ENCODE peak calls at places on chromosomes 3 and 15, in four cellular contexts. R is MM.1S, J is epithelial cell of proximal tubule, U is endothelial cell of umbilical vein. W is an unnamed sample.

GRCh38 chr3:141656771-141657170 is 81.3 kb upstream of the RNF7 start:
- DNase-seq in R (no peak), J (no peak), U (no peak), W (no peak)

GRCh38 chr3:39291903-39292329 is 12.1 kb upstream of the CX3CR1 start:
- DNase-seq in R (peak), J (no peak), U (peak), W (peak)

GRCh38 chr15:78242128-78242527 is 7.8 kb upstream of the ACSBG1 start:
- DNase-seq in R (no peak), J (no peak), U (peak), W (no peak)

GRCh38 chr3:111076732-111077131 is 5.1 kb downstream of the NECTIN3 start:
- DNase-seq in R (no peak), J (no peak), U (no peak), W (no peak)

GRCh38 chr3:46953265-46954010 is 23.1 kb downstream of the CCDC12 start:
- DNase-seq in R (no peak), J (no peak), U (no peak), W (no peak)

GRCh38 chr3:151553873-151554272 is 93.0 kb upstream of the IGSF10 start:
- DNase-seq in R (no peak), J (no peak), U (no peak), W (no peak)

GRCh38 chr15:94306700-94307650 is 75.6 kb downstream of the MCTP2 start:
- DNase-seq in R (no peak), J (peak), U (no peak), W (peak)

GRCh38 chr15:59294574-59294960 is 78.1 kb downstream of the MYO1E start:
- DNase-seq in R (no peak), J (no peak), U (no peak), W (no peak)

GRCh38 chr3:133775309-133775708 is 29.1 kb downstream of the TF start:
- DNase-seq in R (no peak), J (no peak), U (no peak), W (no peak)

GRCh38 chr3:155912574-155913190 is 42.2 kb downstream of the GMPS start:
- DNase-seq in R (no peak), J (no peak), U (no peak), W (no peak)

GRCh38 chr3:127485396-127486170 is 105.0 kb downstream of the TPRA1 start:
- DNase-seq in R (no peak), J (no peak), U (no peak), W (no peak)

GRCh38 chr3:43413676-43414368 is 127.5 kb downstream of the SNRK start:
- DNase-seq in R (no peak), J (no peak), U (peak), W (no peak)

GRCh38 chr3:146446026-146446425 is 23.3 kb downstream of the PLSCR2 start:
- DNase-seq in R (no peak), J (no peak), U (no peak), W (no peak)

GRCh38 chr3:172595648-172596393 is 72.6 kb upstream of the TNFSF10 start:
- DNase-seq in R (peak), J (peak), U (peak), W (peak)

GRCh38 chr3:5186854-5187151 is 704 bp upstream of the EDEM1 start:
- DNase-seq in R (no peak), J (no peak), U (no peak), W (no peak)

GRCh38 chr3:156160653-156161052 is 40.3 kb downstream of the KCNAB1 start:
- DNase-seq in R (peak), J (no peak), U (peak), W (peak)

GRCh38 chr3:197487911-197488391 is 67.8 kb downstream of the BDH1 start:
- DNase-seq in R (no peak), J (peak), U (peak), W (no peak)

GRCh38 chr3:110069641-110070538 is 732.5 kb upstream of the DPPA4 start:
- DNase-seq in R (peak), J (no peak), U (no peak), W (no peak)

GRCh38 chr3:160564949-160565441 is 376 bp downstream of the KPNA4 start:
- DNase-seq in R (peak), J (no peak), U (no peak), W (peak)

GRCh38 chr15:84981711-84982300 is at the start of gene PDE8A:
- DNase-seq in R (peak), J (no peak), U (peak), W (peak)
- TF ChIP-seq CTCF in R (no peak), J (no peak), U (no peak), W (no peak)

DNA sequence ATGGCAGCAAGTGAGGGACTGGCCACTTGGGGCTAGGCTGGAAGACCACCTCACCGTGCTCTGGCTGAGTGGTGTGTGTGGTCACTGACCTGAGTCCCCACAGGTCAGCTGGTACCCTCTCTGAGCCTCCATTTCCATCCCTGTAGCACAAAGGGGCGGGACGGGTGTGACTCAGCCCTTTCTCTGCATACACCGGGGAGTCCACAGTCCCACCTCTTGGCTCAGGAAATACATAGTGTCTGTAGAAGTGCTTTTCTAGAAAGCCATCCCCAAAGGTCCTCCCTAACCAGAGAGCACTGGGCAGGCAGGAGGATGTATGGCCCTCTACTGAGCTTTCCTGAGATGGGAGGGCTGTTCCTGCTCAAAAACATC is 27.2 kb downstream of the WNT7A start:
- DNase-seq in R (no peak), J (no peak), U (no peak), W (no peak)
- TF ChIP-seq CTCF in R (no peak), J (no peak), U (no peak), W (no peak)

GRCh38 chr3:178634975-178635374 is 98.7 kb downstream of the KCNMB2 start:
- DNase-seq in R (no peak), J (no peak), U (no peak), W (no peak)

GRCh38 chr3:178631950-178632349 is 95.7 kb downstream of the KCNMB2 start:
- DNase-seq in R (no peak), J (no peak), U (no peak), W (no peak)

GRCh38 chr3:178637802-178638201 is 101.6 kb downstream of the KCNMB2 start:
- DNase-seq in R (no peak), J (no peak), U (no peak), W (no peak)
- TF ChIP-seq CTCF in R (no peak), J (no peak), U (no peak), W (no peak)

GRCh38 chr3:69426905-69427304 is 41.0 kb upstream of the FRMD4B start:
- DNase-seq in R (no peak), J (no peak), U (no peak), W (no peak)
- TF ChIP-seq CTCF in R (no peak), J (peak), U (peak), W (no peak)

GRCh38 chr3:66638717-66639116 is 137.9 kb upstream of the LRIG1 start:
- DNase-seq in R (no peak), J (no peak), U (no peak), W (no peak)
- TF ChIP-seq CTCF in R (no peak), J (peak), U (no peak), W (no peak)

GRCh38 chr3:13111874-13112520 is 38.8 kb upstream of the IQSEC1 start:
- DNase-seq in R (no peak), J (no peak), U (no peak), W (no peak)
- TF ChIP-seq CTCF in R (no peak), J (no peak), U (no peak), W (no peak)

GRCh38 chr3:79019137-79019923 is 748.5 kb downstream of the ROBO1 start:
- DNase-seq in R (peak), J (no peak), U (peak), W (peak)

GRCh38 chr3:79016587-79017380 is 751.0 kb downstream of the ROBO1 start:
- DNase-seq in R (no peak), J (no peak), U (no peak), W (no peak)

GRCh38 chr3:79019924-79020173 is 747.9 kb downstream of the ROBO1 start:
- DNase-seq in R (no peak), J (no peak), U (no peak), W (no peak)

GRCh38 chr3:79015854-79016253 is 751.9 kb downstream of the ROBO1 start:
- DNase-seq in R (no peak), J (no peak), U (no peak), W (peak)

DNA sequence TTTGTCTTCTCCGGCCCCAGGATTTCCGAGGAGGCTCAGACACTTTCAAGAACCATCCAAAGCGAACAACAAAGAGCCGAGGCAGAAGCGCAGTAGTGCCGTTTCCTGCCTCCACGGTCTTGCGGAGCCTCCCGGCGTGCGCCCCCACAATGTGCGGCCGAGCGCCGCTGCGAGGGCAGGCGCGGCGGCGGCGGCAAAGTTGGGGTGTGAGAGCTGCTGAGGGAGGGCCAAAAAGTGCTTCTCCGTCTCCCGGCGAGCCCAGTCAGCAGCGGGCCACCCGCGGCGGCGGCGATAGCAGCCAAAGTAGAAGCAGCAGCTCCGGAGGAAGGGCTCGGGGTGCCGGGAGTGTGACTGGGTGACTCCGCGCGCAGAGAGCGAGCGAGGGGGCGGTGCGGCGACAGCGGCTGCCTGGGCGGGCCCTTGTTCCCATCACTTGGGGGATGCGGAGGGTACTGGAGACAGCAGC is 749.1 kb downstream of the ROBO1 start:
- DNase-seq in R (peak), J (no peak), U (peak), W (peak)
- TF ChIP-seq CTCF in R (peak), J (no peak), U (no peak), W (no peak)

W was measured in GM20000.